ENCODE peak calls at places on chromosomes 7 and 10, in nine cellular contexts. W is fibroblast of pulmonary artery, S is endothelial cell, P is nephron progenitor cell, K is upper lobe of right lung, N is body of pancreas, G is RWPE2, H is AG09309, X is HFFc6. D is an unnamed sample.

GRCh38 chr10:68618234-68618633 is 58.1 kb downstream of the TET1 start:
- DNase-seq in X (no peak), N (no peak), H (no peak), S (no peak), W (no peak), P (no peak), K (no peak), G (no peak), D (no peak)

GRCh38 chr7:82443801-82444219 is 233 bp upstream of the CACNA2D1 start:
- DNase-seq in W (peak; percentile 94), X (peak; percentile 82), N (peak; percentile 56), K (peak; percentile 83), S (peak; percentile 74), H (peak; percentile 65), P (peak; percentile 82), G (no peak), D (peak; percentile 27)

GRCh38 chr7:157389951-157390730 is 53.3 kb downstream of the DNAJB6 start:
- DNase-seq in S (no peak), H (no peak), P (no peak), N (no peak), W (peak; percentile 38), X (no peak), K (no peak), G (no peak), D (no peak)

GRCh38 chr7:96547371-96547811 is 162.3 kb downstream of the SEM1 start:
- DNase-seq in K (no peak), G (no peak), W (no peak), P (no peak), H (no peak), N (no peak), X (no peak), S (no peak), D (peak; percentile 35)

GRCh38 chr7:121288894-121289293 is 39.9 kb upstream of the WNT16 start:
- DNase-seq in S (no peak), K (no peak), H (peak; percentile 53), G (no peak), W (peak; percentile 67), X (peak; percentile 76), P (no peak), N (no peak), D (no peak)

GRCh38 chr7:101614939-101615302 is 14.2 kb downstream of the MYL10 start:
- DNase-seq in H (no peak), N (no peak), P (no peak), K (no peak), X (peak; percentile 32), W (no peak), G (no peak), S (no peak), D (peak; percentile 33)

GRCh38 chr10:78357027-78357672 is 323.5 kb downstream of the RPS24 start:
- DNase-seq in P (no peak), H (no peak), N (no peak), X (no peak), W (no peak), G (no peak), S (no peak), K (no peak), D (no peak)

GRCh38 chr10:88315746-88316145 is 267.4 kb downstream of the RNLS start:
- DNase-seq in X (no peak), S (no peak), P (no peak), N (no peak), G (no peak), K (no peak), H (no peak), W (no peak), D (no peak)

GRCh38 chr10:12401466-12401865 is 52.1 kb downstream of the CAMK1D start:
- DNase-seq in G (no peak), X (no peak), P (no peak), N (no peak), H (no peak), K (no peak), W (no peak), S (no peak), D (no peak)

GRCh38 chr10:130025326-130025725 is 61.3 kb upstream of the EBF3 start:
- DNase-seq in W (no peak), N (no peak), S (no peak), G (peak; percentile 41), P (no peak), X (no peak), K (no peak), H (no peak), D (peak; percentile 66)

GRCh38 chr7:40899151-40899550 is 764.3 kb downstream of the SUGCT start:
- DNase-seq in X (no peak), W (no peak), K (no peak), N (no peak), G (no peak), S (no peak), H (peak; percentile 88), P (no peak), D (peak; percentile 46)

GRCh38 chr7:3482147-3482921 is 181.3 kb downstream of the SDK1 start:
- DNase-seq in X (no peak), P (peak; percentile 40), K (no peak), S (peak; percentile 64), W (peak; percentile 78), H (no peak), G (no peak), N (peak; percentile 56), D (peak; percentile 46)

GRCh38 chr7:147708871-147709270 is 881.7 kb upstream of the C7orf33 start:
- DNase-seq in N (no peak), G (no peak), K (no peak), W (no peak), S (no peak), H (no peak), P (no peak), X (no peak), D (no peak)

GRCh38 chr10:92240289-92241157 is 50.4 kb downstream of the CPEB3 start:
- DNase-seq in W (peak; percentile 82), H (peak; percentile 27), S (peak; percentile 28), N (peak; percentile 78), K (no peak), G (no peak), X (peak; percentile 57), P (peak; percentile 23), D (peak; percentile 73)

GRCh38 chr7:29442146-29442545 is 121.5 kb upstream of the PRR15 start:
- DNase-seq in K (no peak), W (peak; percentile 28), N (peak; percentile 14), G (no peak), H (no peak), X (no peak), S (no peak), P (no peak), D (peak; percentile 76)

GRCh38 chr7:22563115-22563514 is 63.1 kb upstream of the STEAP1B start:
- DNase-seq in P (no peak), X (no peak), G (no peak), N (no peak), K (no peak), H (no peak), W (no peak), S (no peak), D (no peak)

GRCh38 chr10:75281980-75282379 is 46.2 kb upstream of the COMTD1 start:
- DNase-seq in P (no peak), K (no peak), H (no peak), N (no peak), W (no peak), S (no peak), X (no peak), G (no peak), D (peak; percentile 55)

GRCh38 chr10:227014-227413 is 91.8 kb downstream of the ZMYND11 start:
- DNase-seq in P (no peak), W (peak; percentile 24), H (peak; percentile 70), G (no peak), S (no peak), X (no peak), N (no peak), K (no peak), D (no peak)

GRCh38 chr10:4686644-4686996 is 139.4 kb upstream of the AKR1E2 start:
- DNase-seq in G (no peak), S (no peak), N (no peak), W (peak; percentile 87), H (peak; percentile 32), P (no peak), K (no peak), X (peak; percentile 67), D (peak; percentile 88)

GRCh38 chr10:33365314-33365713 is 30.8 kb upstream of the NRP1 start:
- DNase-seq in N (no peak), K (no peak), W (no peak), S (no peak), X (no peak), P (no peak), G (no peak), H (no peak), D (no peak)

GRCh38 chr10:70974351-70974901 is 86.1 kb upstream of the PCBD1 start:
- DNase-seq in N (no peak), H (no peak), P (no peak), W (peak; percentile 4), G (no peak), X (peak; percentile 20), S (no peak), K (no peak), D (peak; percentile 53)

GRCh38 chr10:89213191-89213808 is 6.2 kb upstream of the CH25H start:
- DNase-seq in K (no peak), N (no peak), X (peak; percentile 44), H (no peak), S (no peak), P (no peak), G (no peak), W (peak; percentile 74), D (peak; percentile 48)

GRCh38 chr7:42991913-42992576 is 59.9 kb downstream of the MRPL32 start:
- DNase-seq in H (no peak), X (no peak), N (no peak), K (no peak), W (no peak), S (no peak), G (no peak), P (peak; percentile 18), D (no peak)

GRCh38 chr10:114239117-114239993 is at the start of gene VWA2:
- DNase-seq in P (peak; percentile 71), N (peak; percentile 87), H (no peak), G (no peak), S (peak; percentile 55), W (no peak), X (no peak), K (peak; percentile 88), D (peak; percentile 43)
- TF ChIP-seq CTCF in P (peak; percentile 35), N (peak; percentile 66), H (no peak), G (peak; percentile 60), S (no peak), W (no peak), X (no peak), K (peak; percentile 37), D (peak; percentile 15)

GRCh38 chr7:125279956-125280355 is 350.3 kb upstream of the POT1 start:
- DNase-seq in K (no peak), W (no peak), X (no peak), G (no peak), H (no peak), P (no peak), N (no peak), S (no peak), D (no peak)
- TF ChIP-seq CTCF in K (no peak), W (no peak), X (no peak), G (no peak), H (no peak), P (no peak), N (no peak), S (no peak), D (no peak)

GRCh38 chr10:104485632-104486031 is 132.0 kb downstream of the CFAP58 start:
- DNase-seq in K (no peak), N (no peak), X (no peak), H (no peak), G (no peak), W (no peak), S (no peak), P (no peak), D (no peak)
- TF ChIP-seq CTCF in K (no peak), N (no peak), X (peak; percentile 51), H (no peak), G (no peak), W (no peak), S (peak; percentile 45), P (peak; percentile 12), D (no peak)

GRCh38 chr10:22341936-22342222 is 3.4 kb upstream of the SPAG6 start:
- DNase-seq in P (no peak), X (no peak), G (no peak), N (no peak), H (no peak), S (no peak), K (no peak), W (no peak), D (no peak)
- TF ChIP-seq CTCF in P (no peak), X (no peak), G (no peak), N (no peak), H (no peak), S (no peak), K (no peak), W (no peak), D (no peak)

D was measured in RWPE1.